ENCODE peak calls at places on chromosomes 4 and X, in ten cellular contexts. O, Y, E, X, T, D, C, U, M and V are unnamed samples.

GRCh38 chr4:176273741-176274140 is 4.7 kb upstream of the ASB5 start:
- DNase-seq in U (no peak), M (no peak), X (no peak), D (no peak), Y (no peak), T (no peak), E (no peak), O (no peak), C (no peak), V (no peak)

GRCh38 chr4:147924604-147925412 is 192.9 kb downstream of the ARHGAP10 start:
- DNase-seq in C (no peak), D (no peak), M (peak; percentile 5), O (no peak), T (no peak), U (peak; percentile 25), Y (no peak), X (no peak), E (peak; percentile 15), V (no peak)

GRCh38 chrX:11423362-11423818 is 130.2 kb downstream of the AMELX start:
- DNase-seq in Y (no peak), D (no peak), C (no peak), O (no peak), T (no peak), E (peak; percentile 80), U (no peak), X (no peak), M (no peak), V (peak; percentile 8)

GRCh38 chrX:108439961-108440696 is 491 bp downstream of the COL4A5 start:
- DNase-seq in O (no peak), X (no peak), E (no peak), M (no peak), D (no peak), T (no peak), C (no peak), U (no peak), Y (no peak), V (no peak)

GRCh38 chr4:55038176-55038890 is 87.1 kb downstream of the KDR start:
- DNase-seq in U (no peak), Y (no peak), X (no peak), O (no peak), M (no peak), D (no peak), C (no peak), T (no peak), E (no peak), V (peak; percentile 24)

GRCh38 chrX:1507511-1508463 is 29.2 kb downstream of the P2RY8 start:
- DNase-seq in T (no peak), C (no peak), X (no peak), M (no peak), O (no peak), E (no peak), U (no peak), D (no peak), Y (peak; percentile 82), V (no peak)

GRCh38 chr4:23455482-23455881 is 434.4 kb downstream of the PPARGC1A start:
- DNase-seq in X (no peak), C (no peak), T (no peak), M (no peak), D (no peak), O (no peak), Y (no peak), U (peak; percentile 13), E (peak; percentile 28), V (no peak)

GRCh38 chrX:123846598-123847038 is 13.2 kb upstream of the XIAP start:
- DNase-seq in X (peak; percentile 70), C (no peak), U (no peak), M (peak; percentile 9), D (no peak), E (peak; percentile 74), Y (no peak), O (no peak), T (no peak), V (no peak)

GRCh38 chr4:154529737-154530136 is 20.5 kb downstream of the PLRG1 start:
- DNase-seq in U (no peak), Y (no peak), M (no peak), C (no peak), T (no peak), D (no peak), E (no peak), X (no peak), O (no peak), V (no peak)

GRCh38 chrX:103791826-103792458 is 15.3 kb downstream of the PLP1 start:
- DNase-seq in E (no peak), C (no peak), M (no peak), T (no peak), U (no peak), Y (no peak), X (no peak), O (no peak), D (no peak), V (no peak)

GRCh38 chr4:69991016-69991415 is 4.8 kb upstream of the STATH start:
- DNase-seq in E (no peak), U (no peak), T (no peak), D (no peak), O (no peak), X (no peak), Y (no peak), C (no peak), M (no peak), V (no peak)

GRCh38 chrX:30888526-30889146 is 418 bp downstream of the TAB3 start:
- DNase-seq in U (no peak), X (no peak), T (peak; percentile 0), Y (peak; percentile 41), D (no peak), O (no peak), C (no peak), E (no peak), M (peak; percentile 35), V (no peak)

GRCh38 chrX:12872741-12873140 is 5.9 kb downstream of the TLR7 start:
- DNase-seq in C (no peak), O (no peak), Y (no peak), D (no peak), E (no peak), M (no peak), U (no peak), T (no peak), X (no peak), V (no peak)

GRCh38 chr4:127055349-127055748 is 577.4 kb upstream of the INTU start:
- DNase-seq in O (no peak), D (no peak), M (no peak), U (no peak), T (peak; percentile 5), X (no peak), Y (no peak), C (no peak), E (peak; percentile 84), V (no peak)

GRCh38 chr4:130306566-130306965 is 1210.6 kb downstream of the C4orf33 start:
- DNase-seq in O (no peak), Y (no peak), U (no peak), C (no peak), E (no peak), X (no peak), T (no peak), M (no peak), D (no peak), V (no peak)

GRCh38 chr4:121150486-121150885 is 13.6 kb downstream of the TNIP3 start:
- DNase-seq in U (no peak), T (no peak), M (no peak), C (no peak), D (no peak), E (no peak), O (no peak), X (no peak), Y (peak; percentile 20), V (no peak)

GRCh38 chr4:168153596-168154440 is 61.5 kb downstream of the ANXA10 start:
- DNase-seq in Y (peak; percentile 48), E (peak; percentile 74), T (peak; percentile 1), M (peak; percentile 64), O (peak; percentile 39), X (peak; percentile 44), D (peak; percentile 56), U (peak; percentile 56), C (peak; percentile 79), V (peak; percentile 30)

GRCh38 chr4:104682311-104682710 is 187.6 kb upstream of the CXXC4 start:
- DNase-seq in O (no peak), U (no peak), C (no peak), M (no peak), X (no peak), E (no peak), D (no peak), T (no peak), Y (no peak), V (no peak)

GRCh38 chrX:67700607-67701006 is 156.8 kb downstream of the AR start:
- DNase-seq in T (no peak), E (peak; percentile 29), Y (no peak), U (no peak), O (no peak), X (no peak), C (no peak), D (no peak), M (peak; percentile 3), V (no peak)

GRCh38 chrX:46739736-46740135 is 19.2 kb downstream of the SLC9A7 start:
- DNase-seq in T (no peak), X (no peak), E (no peak), Y (no peak), M (no peak), U (no peak), O (no peak), C (no peak), D (no peak), V (no peak)

GRCh38 chr4:3335982-3336381 is 43.2 kb downstream of the RGS12 start:
- DNase-seq in C (no peak), Y (no peak), O (no peak), T (no peak), X (no peak), E (no peak), D (no peak), U (no peak), M (no peak), V (no peak)

GRCh38 chr4:7021930-7022658 is 21.1 kb upstream of the TADA2B start:
- DNase-seq in D (no peak), O (no peak), Y (no peak), T (no peak), M (no peak), X (peak; percentile 57), E (peak; percentile 82), C (no peak), U (no peak), V (no peak)